ENCODE peak calls at places on chromosomes 4 and X, in ten cellular contexts. One of them, this sample, is unnamed.

GRCh38 chr4:69760455-69760854 is at the start of gene SULT1B1:
- DNase-seq in choroid plexus epithelial cell: peak
- DNase-seq in HFFc6: no peak
- DNase-seq in activated B cell treated with CpG ODN at 0.5 μM for 24 hours: no peak
- DNase-seq in brain microvascular endothelial cell: peak
- DNase-seq in GM10248: no peak
- DNase-seq in astrocyte: peak
- DNase-seq in GM06990: no peak
- DNase-seq in nephron progenitor cell: no peak
- DNase-seq in OCI-LY7: no peak
- DNase-seq in this sample: no peak

GRCh38 chrX:128973033-128973432 is 550.3 kb downstream of the SMARCA1 start:
- DNase-seq in astrocyte: no peak
- DNase-seq in choroid plexus epithelial cell: no peak
- DNase-seq in HFFc6: no peak
- DNase-seq in GM10248: no peak
- DNase-seq in OCI-LY7: peak
- DNase-seq in activated B cell treated with CpG ODN at 0.5 μM for 24 hours: no peak
- DNase-seq in GM06990: no peak
- DNase-seq in brain microvascular endothelial cell: no peak
- DNase-seq in nephron progenitor cell: no peak
- DNase-seq in this sample: no peak

GRCh38 chr4:150244600-150244999 is 166.4 kb downstream of the DCLK2 start:
- DNase-seq in activated B cell treated with CpG ODN at 0.5 μM for 24 hours: no peak
- DNase-seq in OCI-LY7: no peak
- DNase-seq in brain microvascular endothelial cell: peak
- DNase-seq in choroid plexus epithelial cell: peak
- DNase-seq in nephron progenitor cell: no peak
- DNase-seq in astrocyte: peak
- DNase-seq in GM06990: no peak
- DNase-seq in HFFc6: peak
- DNase-seq in GM10248: no peak
- DNase-seq in this sample: no peak

GRCh38 chrX:12962041-12962504 is 12.8 kb upstream of the TMSB4X start:
- DNase-seq in GM10248: peak
- DNase-seq in HFFc6: no peak
- DNase-seq in OCI-LY7: no peak
- DNase-seq in astrocyte: no peak
- DNase-seq in activated B cell treated with CpG ODN at 0.5 μM for 24 hours: no peak
- DNase-seq in GM06990: no peak
- DNase-seq in choroid plexus epithelial cell: no peak
- DNase-seq in brain microvascular endothelial cell: no peak
- DNase-seq in nephron progenitor cell: no peak
- DNase-seq in this sample: no peak

GRCh38 chr4:120000591-120001296 is 65.9 kb downstream of the MAD2L1 start:
- DNase-seq in OCI-LY7: no peak
- DNase-seq in GM06990: no peak
- DNase-seq in astrocyte: peak
- DNase-seq in GM10248: no peak
- DNase-seq in nephron progenitor cell: no peak
- DNase-seq in brain microvascular endothelial cell: no peak
- DNase-seq in choroid plexus epithelial cell: no peak
- DNase-seq in activated B cell treated with CpG ODN at 0.5 μM for 24 hours: no peak
- DNase-seq in HFFc6: no peak
- DNase-seq in this sample: no peak

GRCh38 chr4:70739496-70740337 is 18.0 kb downstream of the RUFY3 start:
- DNase-seq in brain microvascular endothelial cell: no peak
- DNase-seq in astrocyte: no peak
- DNase-seq in OCI-LY7: no peak
- DNase-seq in nephron progenitor cell: no peak
- DNase-seq in activated B cell treated with CpG ODN at 0.5 μM for 24 hours: no peak
- DNase-seq in HFFc6: no peak
- DNase-seq in GM10248: no peak
- DNase-seq in choroid plexus epithelial cell: peak
- DNase-seq in GM06990: no peak
- DNase-seq in this sample: no peak

GRCh38 chrX:125651426-125651825 is 331.8 kb downstream of the TEX13C start:
- DNase-seq in OCI-LY7: no peak
- DNase-seq in nephron progenitor cell: no peak
- DNase-seq in astrocyte: peak
- DNase-seq in activated B cell treated with CpG ODN at 0.5 μM for 24 hours: no peak
- DNase-seq in brain microvascular endothelial cell: peak
- DNase-seq in HFFc6: no peak
- DNase-seq in choroid plexus epithelial cell: no peak
- DNase-seq in GM06990: no peak
- DNase-seq in GM10248: no peak
- DNase-seq in this sample: no peak

GRCh38 chr4:112327950-112328349 is 30.8 kb downstream of the ALPK1 start:
- DNase-seq in nephron progenitor cell: no peak
- DNase-seq in activated B cell treated with CpG ODN at 0.5 μM for 24 hours: no peak
- DNase-seq in GM06990: peak
- DNase-seq in HFFc6: peak
- DNase-seq in brain microvascular endothelial cell: peak
- DNase-seq in astrocyte: peak
- DNase-seq in GM10248: peak
- DNase-seq in choroid plexus epithelial cell: peak
- DNase-seq in OCI-LY7: peak
- DNase-seq in this sample: no peak

GRCh38 chr4:3485011-3485881 is 22.1 kb downstream of the DOK7 start:
- DNase-seq in choroid plexus epithelial cell: no peak
- DNase-seq in nephron progenitor cell: no peak
- DNase-seq in brain microvascular endothelial cell: no peak
- DNase-seq in activated B cell treated with CpG ODN at 0.5 μM for 24 hours: peak
- DNase-seq in GM10248: no peak
- DNase-seq in OCI-LY7: peak
- DNase-seq in astrocyte: no peak
- DNase-seq in GM06990: peak
- DNase-seq in HFFc6: no peak
- DNase-seq in this sample: no peak

GRCh38 chrX:71178908-71179307 is 34.3 kb downstream of the NLGN3 start:
- DNase-seq in nephron progenitor cell: peak
- DNase-seq in astrocyte: peak
- DNase-seq in choroid plexus epithelial cell: peak
- DNase-seq in activated B cell treated with CpG ODN at 0.5 μM for 24 hours: no peak
- DNase-seq in GM10248: peak
- DNase-seq in HFFc6: peak
- DNase-seq in GM06990: no peak
- DNase-seq in OCI-LY7: peak
- DNase-seq in brain microvascular endothelial cell: peak
- DNase-seq in this sample: no peak

GRCh38 chrX:97310373-97310772 is 426.7 kb downstream of the RPA4 start:
- DNase-seq in GM10248: no peak
- DNase-seq in activated B cell treated with CpG ODN at 0.5 μM for 24 hours: no peak
- DNase-seq in astrocyte: peak
- DNase-seq in brain microvascular endothelial cell: no peak
- DNase-seq in GM06990: no peak
- DNase-seq in choroid plexus epithelial cell: peak
- DNase-seq in nephron progenitor cell: no peak
- DNase-seq in OCI-LY7: no peak
- DNase-seq in HFFc6: no peak
- DNase-seq in this sample: no peak

GRCh38 chr4:139014391-139015268 is 951 bp upstream of the NOCT start:
- DNase-seq in HFFc6: peak
- DNase-seq in nephron progenitor cell: no peak
- DNase-seq in astrocyte: peak
- DNase-seq in GM06990: no peak
- DNase-seq in OCI-LY7: no peak
- DNase-seq in choroid plexus epithelial cell: peak
- DNase-seq in activated B cell treated with CpG ODN at 0.5 μM for 24 hours: no peak
- DNase-seq in GM10248: peak
- DNase-seq in brain microvascular endothelial cell: peak
- DNase-seq in this sample: no peak

GRCh38 chrX:70754169-70754843 is 154.2 kb downstream of the TEX11 start:
- DNase-seq in GM06990: no peak
- DNase-seq in astrocyte: no peak
- DNase-seq in activated B cell treated with CpG ODN at 0.5 μM for 24 hours: no peak
- DNase-seq in HFFc6: no peak
- DNase-seq in nephron progenitor cell: no peak
- DNase-seq in OCI-LY7: no peak
- DNase-seq in choroid plexus epithelial cell: no peak
- DNase-seq in brain microvascular endothelial cell: no peak
- DNase-seq in GM10248: no peak
- DNase-seq in this sample: no peak

GRCh38 chr4:53647547-53647946 is 56.3 kb upstream of the LNX1 start:
- DNase-seq in choroid plexus epithelial cell: no peak
- DNase-seq in activated B cell treated with CpG ODN at 0.5 μM for 24 hours: no peak
- DNase-seq in astrocyte: no peak
- DNase-seq in OCI-LY7: no peak
- DNase-seq in nephron progenitor cell: no peak
- DNase-seq in GM10248: no peak
- DNase-seq in GM06990: no peak
- DNase-seq in brain microvascular endothelial cell: no peak
- DNase-seq in HFFc6: no peak
- DNase-seq in this sample: no peak

GRCh38 chr4:150001815-150002214 is 76.4 kb upstream of the DCLK2 start:
- DNase-seq in activated B cell treated with CpG ODN at 0.5 μM for 24 hours: no peak
- DNase-seq in nephron progenitor cell: no peak
- DNase-seq in brain microvascular endothelial cell: peak
- DNase-seq in GM06990: no peak
- DNase-seq in astrocyte: peak
- DNase-seq in GM10248: no peak
- DNase-seq in choroid plexus epithelial cell: peak
- DNase-seq in OCI-LY7: no peak
- DNase-seq in HFFc6: peak
- DNase-seq in this sample: no peak

DNA sequence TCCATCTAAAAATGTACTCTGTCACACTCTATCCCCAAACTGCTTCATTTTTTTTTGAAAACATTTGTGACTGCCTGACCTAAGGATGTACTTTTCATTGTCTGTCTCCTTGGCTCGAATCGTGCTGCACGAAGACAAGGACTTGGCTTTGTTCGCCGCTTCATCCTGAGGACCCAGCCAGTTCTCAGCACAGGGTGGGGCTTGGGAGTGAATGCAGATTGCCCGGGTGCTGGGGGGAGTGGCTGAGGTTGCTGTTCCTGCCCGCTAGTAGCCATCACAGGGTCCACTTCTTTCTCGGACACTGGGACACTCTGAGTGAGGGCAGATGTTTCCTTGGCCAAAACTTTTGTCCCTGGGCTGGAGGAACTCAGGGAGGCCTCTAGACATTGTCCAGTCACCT is 70.1 kb upstream of the CLCN4 start:
- DNase-seq in OCI-LY7: no peak
- DNase-seq in brain microvascular endothelial cell: no peak
- DNase-seq in choroid plexus epithelial cell: no peak
- DNase-seq in HFFc6: no peak
- DNase-seq in GM10248: no peak
- DNase-seq in astrocyte: no peak
- DNase-seq in nephron progenitor cell: no peak
- DNase-seq in GM06990: no peak
- DNase-seq in activated B cell treated with CpG ODN at 0.5 μM for 24 hours: no peak
- DNase-seq in this sample: no peak
- TF ChIP-seq CTCF in OCI-LY7: no peak
- TF ChIP-seq CTCF in brain microvascular endothelial cell: no peak
- TF ChIP-seq CTCF in choroid plexus epithelial cell: no peak
- TF ChIP-seq CTCF in HFFc6: no peak
- TF ChIP-seq CTCF in GM10248: no peak
- TF ChIP-seq CTCF in astrocyte: no peak
- TF ChIP-seq CTCF in nephron progenitor cell: no peak
- TF ChIP-seq CTCF in GM06990: no peak
- TF ChIP-seq CTCF in activated B cell treated with CpG ODN at 0.5 μM for 24 hours: no peak
- TF ChIP-seq CTCF in this sample: no peak

GRCh38 chrX:19334945-19335626 is 8.6 kb upstream of the PDHA1 start:
- DNase-seq in OCI-LY7: peak
- DNase-seq in nephron progenitor cell: no peak
- DNase-seq in GM06990: peak
- DNase-seq in HFFc6: peak
- DNase-seq in GM10248: peak
- DNase-seq in astrocyte: no peak
- DNase-seq in activated B cell treated with CpG ODN at 0.5 μM for 24 hours: no peak
- DNase-seq in choroid plexus epithelial cell: peak
- DNase-seq in brain microvascular endothelial cell: peak
- DNase-seq in this sample: no peak
- TF ChIP-seq CTCF in OCI-LY7: peak
- TF ChIP-seq CTCF in nephron progenitor cell: peak
- TF ChIP-seq CTCF in GM06990: peak
- TF ChIP-seq CTCF in HFFc6: peak
- TF ChIP-seq CTCF in GM10248: peak
- TF ChIP-seq CTCF in astrocyte: peak
- TF ChIP-seq CTCF in activated B cell treated with CpG ODN at 0.5 μM for 24 hours: no peak
- TF ChIP-seq CTCF in choroid plexus epithelial cell: peak
- TF ChIP-seq CTCF in brain microvascular endothelial cell: peak
- TF ChIP-seq CTCF in this sample: peak

GRCh38 chr4:27703771-27704170 is 843.1 kb downstream of the STIM2 start:
- DNase-seq in nephron progenitor cell: no peak
- DNase-seq in choroid plexus epithelial cell: no peak
- DNase-seq in activated B cell treated with CpG ODN at 0.5 μM for 24 hours: no peak
- DNase-seq in astrocyte: no peak
- DNase-seq in OCI-LY7: no peak
- DNase-seq in HFFc6: no peak
- DNase-seq in brain microvascular endothelial cell: no peak
- DNase-seq in GM10248: no peak
- DNase-seq in GM06990: no peak
- DNase-seq in this sample: no peak

GRCh38 chr4:27701563-27701962 is 840.9 kb downstream of the STIM2 start:
- DNase-seq in activated B cell treated with CpG ODN at 0.5 μM for 24 hours: no peak
- DNase-seq in GM06990: no peak
- DNase-seq in astrocyte: peak
- DNase-seq in brain microvascular endothelial cell: no peak
- DNase-seq in OCI-LY7: no peak
- DNase-seq in choroid plexus epithelial cell: peak
- DNase-seq in HFFc6: no peak
- DNase-seq in nephron progenitor cell: no peak
- DNase-seq in GM10248: no peak
- DNase-seq in this sample: no peak

GRCh38 chr4:27702710-27703431 is 842.2 kb downstream of the STIM2 start:
- DNase-seq in activated B cell treated with CpG ODN at 0.5 μM for 24 hours: no peak
- DNase-seq in choroid plexus epithelial cell: peak
- DNase-seq in astrocyte: no peak
- DNase-seq in GM06990: no peak
- DNase-seq in GM10248: no peak
- DNase-seq in HFFc6: no peak
- DNase-seq in brain microvascular endothelial cell: peak
- DNase-seq in OCI-LY7: peak
- DNase-seq in nephron progenitor cell: no peak
- DNase-seq in this sample: no peak
- TF ChIP-seq CTCF in activated B cell treated with CpG ODN at 0.5 μM for 24 hours: no peak
- TF ChIP-seq CTCF in choroid plexus epithelial cell: peak
- TF ChIP-seq CTCF in astrocyte: peak
- TF ChIP-seq CTCF in GM06990: no peak
- TF ChIP-seq CTCF in GM10248: peak
- TF ChIP-seq CTCF in HFFc6: peak
- TF ChIP-seq CTCF in brain microvascular endothelial cell: peak
- TF ChIP-seq CTCF in OCI-LY7: peak
- TF ChIP-seq CTCF in nephron progenitor cell: peak
- TF ChIP-seq CTCF in this sample: peak

GRCh38 chrX:119147486-119147885 is 19.9 kb upstream of the KIAA1210 start:
- DNase-seq in GM06990: no peak
- DNase-seq in OCI-LY7: no peak
- DNase-seq in brain microvascular endothelial cell: no peak
- DNase-seq in GM10248: no peak
- DNase-seq in nephron progenitor cell: no peak
- DNase-seq in astrocyte: no peak
- DNase-seq in activated B cell treated with CpG ODN at 0.5 μM for 24 hours: no peak
- DNase-seq in choroid plexus epithelial cell: no peak
- DNase-seq in HFFc6: no peak
- DNase-seq in this sample: no peak

GRCh38 chrX:119150163-119151135 is 22.8 kb upstream of the KIAA1210 start:
- DNase-seq in brain microvascular endothelial cell: no peak
- DNase-seq in activated B cell treated with CpG ODN at 0.5 μM for 24 hours: no peak
- DNase-seq in HFFc6: no peak
- DNase-seq in astrocyte: no peak
- DNase-seq in GM06990: no peak
- DNase-seq in OCI-LY7: no peak
- DNase-seq in nephron progenitor cell: no peak
- DNase-seq in choroid plexus epithelial cell: no peak
- DNase-seq in GM10248: no peak
- DNase-seq in this sample: no peak

GRCh38 chrX:119145241-119145653 is 17.6 kb upstream of the KIAA1210 start:
- DNase-seq in brain microvascular endothelial cell: no peak
- DNase-seq in HFFc6: no peak
- DNase-seq in choroid plexus epithelial cell: peak
- DNase-seq in GM06990: no peak
- DNase-seq in nephron progenitor cell: peak
- DNase-seq in GM10248: no peak
- DNase-seq in astrocyte: no peak
- DNase-seq in OCI-LY7: peak
- DNase-seq in activated B cell treated with CpG ODN at 0.5 μM for 24 hours: no peak
- DNase-seq in this sample: no peak
- TF ChIP-seq CTCF in brain microvascular endothelial cell: peak
- TF ChIP-seq CTCF in HFFc6: peak
- TF ChIP-seq CTCF in choroid plexus epithelial cell: peak
- TF ChIP-seq CTCF in GM06990: peak
- TF ChIP-seq CTCF in nephron progenitor cell: peak
- TF ChIP-seq CTCF in GM10248: no peak
- TF ChIP-seq CTCF in astrocyte: peak
- TF ChIP-seq CTCF in OCI-LY7: peak
- TF ChIP-seq CTCF in activated B cell treated with CpG ODN at 0.5 μM for 24 hours: no peak
- TF ChIP-seq CTCF in this sample: peak